ENCODE peak calls at places on chromosomes 5 and 9, in seven cellular contexts. One of them, this sample, is unnamed.

GRCh38 chr5:101429241-101429640 is 526.2 kb upstream of the ST8SIA4 start:
- DNase-seq in GM23248: peak; percentile 75
- DNase-seq in OCI-LY7: no peak
- DNase-seq in fibroblast of villous mesenchyme: peak; percentile 5
- DNase-seq in heart left ventricle: no peak
- DNase-seq in AG04450: peak; percentile 8
- DNase-seq in neuronal stem cell: no peak
- DNase-seq in this sample: peak; percentile 69

GRCh38 chr9:128636556-128637530 is 19.8 kb downstream of the DYNC2I2 start:
- DNase-seq in fibroblast of villous mesenchyme: no peak
- DNase-seq in heart left ventricle: no peak
- DNase-seq in OCI-LY7: no peak
- DNase-seq in AG04450: no peak
- DNase-seq in neuronal stem cell: no peak
- DNase-seq in GM23248: no peak
- DNase-seq in this sample: no peak

GRCh38 chr5:139155333-139155732 is 42.8 kb downstream of the SIL1 start:
- DNase-seq in heart left ventricle: no peak
- DNase-seq in GM23248: no peak
- DNase-seq in AG04450: no peak
- DNase-seq in neuronal stem cell: no peak
- DNase-seq in fibroblast of villous mesenchyme: no peak
- DNase-seq in OCI-LY7: no peak
- DNase-seq in this sample: no peak

GRCh38 chr5:32711693-32712462 is 757 bp downstream of the NPR3 start:
- DNase-seq in heart left ventricle: peak; percentile 48
- DNase-seq in OCI-LY7: no peak
- DNase-seq in neuronal stem cell: peak; percentile 32
- DNase-seq in GM23248: peak; percentile 85
- DNase-seq in fibroblast of villous mesenchyme: peak; percentile 24
- DNase-seq in AG04450: no peak
- DNase-seq in this sample: no peak

GRCh38 chr9:115524467-115525059 is 406.6 kb upstream of the TNC start:
- DNase-seq in fibroblast of villous mesenchyme: peak; percentile 82
- DNase-seq in AG04450: peak; percentile 55
- DNase-seq in neuronal stem cell: peak; percentile 68
- DNase-seq in GM23248: peak; percentile 73
- DNase-seq in heart left ventricle: no peak
- DNase-seq in OCI-LY7: peak; percentile 27
- DNase-seq in this sample: peak; percentile 14

GRCh38 chr5:170110403-170111087 is 4.8 kb downstream of the FOXI1 start:
- DNase-seq in OCI-LY7: no peak
- DNase-seq in AG04450: no peak
- DNase-seq in heart left ventricle: no peak
- DNase-seq in GM23248: no peak
- DNase-seq in fibroblast of villous mesenchyme: no peak
- DNase-seq in neuronal stem cell: no peak
- DNase-seq in this sample: no peak

GRCh38 chr5:141845371-141845821 is 32.8 kb downstream of the PCDH1 start:
- DNase-seq in AG04450: no peak
- DNase-seq in OCI-LY7: peak; percentile 74
- DNase-seq in neuronal stem cell: no peak
- DNase-seq in GM23248: peak; percentile 20
- DNase-seq in heart left ventricle: no peak
- DNase-seq in fibroblast of villous mesenchyme: no peak
- DNase-seq in this sample: no peak

GRCh38 chr5:115947260-115947659 is 15.0 kb upstream of the LVRN start:
- DNase-seq in GM23248: peak; percentile 84
- DNase-seq in fibroblast of villous mesenchyme: no peak
- DNase-seq in heart left ventricle: no peak
- DNase-seq in AG04450: no peak
- DNase-seq in neuronal stem cell: no peak
- DNase-seq in OCI-LY7: no peak
- DNase-seq in this sample: no peak

GRCh38 chr5:122154910-122155309 is 25.6 kb downstream of the ZNF474 start:
- DNase-seq in OCI-LY7: no peak
- DNase-seq in GM23248: peak; percentile 90
- DNase-seq in heart left ventricle: no peak
- DNase-seq in AG04450: peak; percentile 37
- DNase-seq in neuronal stem cell: no peak
- DNase-seq in fibroblast of villous mesenchyme: peak; percentile 90
- DNase-seq in this sample: no peak

GRCh38 chr9:88730780-88731179 is 195.8 kb downstream of the NXNL2 start:
- DNase-seq in OCI-LY7: no peak
- DNase-seq in GM23248: no peak
- DNase-seq in neuronal stem cell: no peak
- DNase-seq in fibroblast of villous mesenchyme: no peak
- DNase-seq in AG04450: no peak
- DNase-seq in heart left ventricle: no peak
- DNase-seq in this sample: no peak

GRCh38 chr5:30607301-30607700 is 586.2 kb upstream of the CDH6 start:
- DNase-seq in OCI-LY7: no peak
- DNase-seq in AG04450: no peak
- DNase-seq in heart left ventricle: no peak
- DNase-seq in fibroblast of villous mesenchyme: no peak
- DNase-seq in GM23248: no peak
- DNase-seq in neuronal stem cell: no peak
- DNase-seq in this sample: no peak

GRCh38 chr5:76831108-76831447 is 12.2 kb downstream of the F2RL1 start:
- DNase-seq in neuronal stem cell: no peak
- DNase-seq in fibroblast of villous mesenchyme: peak; percentile 42
- DNase-seq in AG04450: no peak
- DNase-seq in GM23248: peak; percentile 51
- DNase-seq in OCI-LY7: no peak
- DNase-seq in heart left ventricle: no peak
- DNase-seq in this sample: peak; percentile 59

GRCh38 chr5:76617229-76617628 is 6.0 kb downstream of the F2RL2 start:
- DNase-seq in GM23248: no peak
- DNase-seq in heart left ventricle: no peak
- DNase-seq in neuronal stem cell: no peak
- DNase-seq in AG04450: no peak
- DNase-seq in OCI-LY7: no peak
- DNase-seq in fibroblast of villous mesenchyme: no peak
- DNase-seq in this sample: no peak

GRCh38 chr5:178602752-178603151 is 12.6 kb upstream of the COL23A1 start:
- DNase-seq in neuronal stem cell: no peak
- DNase-seq in fibroblast of villous mesenchyme: peak; percentile 25
- DNase-seq in heart left ventricle: no peak
- DNase-seq in GM23248: peak; percentile 35
- DNase-seq in OCI-LY7: no peak
- DNase-seq in AG04450: no peak
- DNase-seq in this sample: no peak

GRCh38 chr5:158642852-158643251 is 456.9 kb downstream of the EBF1 start:
- DNase-seq in heart left ventricle: peak; percentile 64
- DNase-seq in AG04450: no peak
- DNase-seq in GM23248: no peak
- DNase-seq in OCI-LY7: no peak
- DNase-seq in neuronal stem cell: no peak
- DNase-seq in fibroblast of villous mesenchyme: peak; percentile 6
- DNase-seq in this sample: no peak

GRCh38 chr9:131728961-131729360 is 10.9 kb downstream of the RAPGEF1 start:
- DNase-seq in heart left ventricle: no peak
- DNase-seq in OCI-LY7: peak; percentile 90
- DNase-seq in GM23248: no peak
- DNase-seq in fibroblast of villous mesenchyme: no peak
- DNase-seq in AG04450: no peak
- DNase-seq in neuronal stem cell: no peak
- DNase-seq in this sample: no peak

GRCh38 chr5:79301046-79301712 is 65.2 kb downstream of the JMY start:
- DNase-seq in GM23248: peak; percentile 26
- DNase-seq in OCI-LY7: no peak
- DNase-seq in AG04450: peak; percentile 49
- DNase-seq in neuronal stem cell: no peak
- DNase-seq in heart left ventricle: no peak
- DNase-seq in fibroblast of villous mesenchyme: peak; percentile 52
- DNase-seq in this sample: peak; percentile 28

GRCh38 chr5:180816608-180817534 is 14.3 kb upstream of the MGAT1 start:
- DNase-seq in heart left ventricle: peak; percentile 75
- DNase-seq in GM23248: no peak
- DNase-seq in fibroblast of villous mesenchyme: peak; percentile 69
- DNase-seq in OCI-LY7: no peak
- DNase-seq in neuronal stem cell: no peak
- DNase-seq in AG04450: no peak
- DNase-seq in this sample: no peak

GRCh38 chr9:5886114-5886939 is 4.4 kb upstream of the MLANA start:
- DNase-seq in GM23248: peak; percentile 74
- DNase-seq in fibroblast of villous mesenchyme: peak; percentile 72
- DNase-seq in OCI-LY7: peak; percentile 75
- DNase-seq in heart left ventricle: peak; percentile 72
- DNase-seq in neuronal stem cell: peak; percentile 71
- DNase-seq in AG04450: peak; percentile 23
- DNase-seq in this sample: no peak

GRCh38 chr5:27706832-27707231 is 668.4 kb upstream of the CDH9 start:
- DNase-seq in neuronal stem cell: no peak
- DNase-seq in fibroblast of villous mesenchyme: no peak
- DNase-seq in GM23248: no peak
- DNase-seq in AG04450: no peak
- DNase-seq in OCI-LY7: no peak
- DNase-seq in heart left ventricle: no peak
- DNase-seq in this sample: no peak

GRCh38 chr5:121940741-121941140 is 21.0 kb upstream of the SRFBP1 start:
- DNase-seq in GM23248: no peak
- DNase-seq in neuronal stem cell: no peak
- DNase-seq in heart left ventricle: no peak
- DNase-seq in AG04450: no peak
- DNase-seq in fibroblast of villous mesenchyme: no peak
- DNase-seq in OCI-LY7: no peak
- DNase-seq in this sample: no peak

GRCh38 chr5:446066-446725 is 3.2 kb downstream of the EXOC3 start:
- DNase-seq in GM23248: no peak
- DNase-seq in heart left ventricle: no peak
- DNase-seq in neuronal stem cell: no peak
- DNase-seq in fibroblast of villous mesenchyme: no peak
- DNase-seq in OCI-LY7: no peak
- DNase-seq in AG04450: no peak
- DNase-seq in this sample: no peak

GRCh38 chr5:150779397-150780179 is 1.0 kb downstream of the SMIM3 start:
- DNase-seq in neuronal stem cell: no peak
- DNase-seq in fibroblast of villous mesenchyme: peak; percentile 78
- DNase-seq in OCI-LY7: no peak
- DNase-seq in AG04450: no peak
- DNase-seq in GM23248: peak; percentile 53
- DNase-seq in heart left ventricle: no peak
- DNase-seq in this sample: no peak

GRCh38 chr9:93984860-93985259 is 29.7 kb upstream of the BARX1 start:
- DNase-seq in neuronal stem cell: no peak
- DNase-seq in fibroblast of villous mesenchyme: no peak
- DNase-seq in AG04450: no peak
- DNase-seq in OCI-LY7: no peak
- DNase-seq in heart left ventricle: no peak
- DNase-seq in GM23248: no peak
- DNase-seq in this sample: no peak

GRCh38 chr9:96186601-96187011 is 115.4 kb downstream of the HSD17B3 start:
- DNase-seq in AG04450: no peak
- DNase-seq in OCI-LY7: no peak
- DNase-seq in fibroblast of villous mesenchyme: peak; percentile 36
- DNase-seq in heart left ventricle: no peak
- DNase-seq in neuronal stem cell: peak; percentile 61
- DNase-seq in GM23248: no peak
- DNase-seq in this sample: no peak

GRCh38 chr5:167305591-167306213 is 985.7 kb upstream of the WWC1 start:
- DNase-seq in heart left ventricle: no peak
- DNase-seq in GM23248: no peak
- DNase-seq in fibroblast of villous mesenchyme: no peak
- DNase-seq in OCI-LY7: no peak
- DNase-seq in neuronal stem cell: no peak
- DNase-seq in AG04450: no peak
- DNase-seq in this sample: no peak
- H3K4me3 ChIP-seq in heart left ventricle: no peak overlapping the region
- H3K4me3 ChIP-seq in GM23248: no peak overlapping the region
- H3K4me3 ChIP-seq in fibroblast of villous mesenchyme: no peak overlapping the region
- H3K4me3 ChIP-seq in OCI-LY7: no peak overlapping the region
- H3K4me3 ChIP-seq in neuronal stem cell: no peak overlapping the region
- H3K4me3 ChIP-seq in AG04450: no peak overlapping the region
- H3K4me3 ChIP-seq in this sample: no peak overlapping the region

GRCh38 chr9:123362856-123363255 is 6.9 kb downstream of the CRB2 start:
- DNase-seq in AG04450: no peak
- DNase-seq in heart left ventricle: no peak
- DNase-seq in fibroblast of villous mesenchyme: no peak
- DNase-seq in GM23248: no peak
- DNase-seq in neuronal stem cell: no peak
- DNase-seq in OCI-LY7: no peak
- DNase-seq in this sample: no peak
- H3K4me3 ChIP-seq in AG04450: no peak overlapping the region
- H3K4me3 ChIP-seq in heart left ventricle: no peak overlapping the region
- H3K4me3 ChIP-seq in fibroblast of villous mesenchyme: no peak overlapping the region
- H3K4me3 ChIP-seq in GM23248: no peak overlapping the region
- H3K4me3 ChIP-seq in neuronal stem cell: no peak overlapping the region
- H3K4me3 ChIP-seq in OCI-LY7: no peak overlapping the region
- H3K4me3 ChIP-seq in this sample: no peak overlapping the region

DNA sequence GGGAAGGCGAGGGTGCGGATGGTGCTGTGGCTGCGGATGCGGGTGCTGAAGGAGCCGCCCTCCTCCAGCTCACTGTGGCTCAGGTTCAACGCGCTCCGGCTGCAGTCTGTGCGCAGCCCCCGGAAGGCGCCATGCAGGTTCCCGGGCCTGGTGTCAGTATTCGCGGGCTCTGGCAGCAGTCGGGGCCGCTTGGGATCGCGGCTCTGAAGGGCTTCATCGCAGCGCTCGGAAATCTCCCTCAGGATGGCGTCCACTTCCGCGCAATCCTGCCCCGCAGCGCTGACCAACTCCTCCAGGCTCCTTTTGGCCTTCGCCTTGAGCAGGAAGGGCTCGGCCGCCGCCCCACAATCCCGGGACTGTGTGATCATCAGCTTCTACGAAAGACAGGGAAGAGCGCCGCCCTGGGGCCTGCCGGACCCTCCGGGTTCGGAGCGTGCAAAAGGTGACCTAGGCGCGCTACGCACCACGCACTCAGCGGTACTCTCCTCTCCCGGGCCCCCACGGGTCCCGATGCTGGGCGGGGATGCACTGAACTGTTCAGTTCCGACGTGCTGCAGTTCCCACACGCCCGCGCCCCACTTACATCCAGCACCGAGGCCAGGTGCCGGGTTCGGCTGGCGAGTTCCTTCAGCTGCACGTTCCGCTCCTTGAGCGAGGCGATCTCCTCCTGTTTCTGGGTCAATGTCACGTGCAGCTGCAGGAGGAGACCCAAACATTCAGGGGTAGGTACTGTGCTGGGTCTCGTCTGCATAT is 6.5 kb downstream of the MCIDAS start:
- DNase-seq in AG04450: no peak
- DNase-seq in fibroblast of villous mesenchyme: peak; percentile 22
- DNase-seq in neuronal stem cell: no peak
- DNase-seq in heart left ventricle: no peak
- DNase-seq in OCI-LY7: no peak
- DNase-seq in GM23248: peak; percentile 58
- DNase-seq in this sample: no peak
- H3K4me3 ChIP-seq in AG04450: no peak overlapping the region
- H3K4me3 ChIP-seq in fibroblast of villous mesenchyme: peak overlapping the region; percentile 30
- H3K4me3 ChIP-seq in neuronal stem cell: peak overlapping the region; percentile 75
- H3K4me3 ChIP-seq in heart left ventricle: peak overlapping the region; percentile 33
- H3K4me3 ChIP-seq in OCI-LY7: no peak overlapping the region
- H3K4me3 ChIP-seq in GM23248: peak overlapping the region; percentile 62
- H3K4me3 ChIP-seq in this sample: no peak overlapping the region

DNA sequence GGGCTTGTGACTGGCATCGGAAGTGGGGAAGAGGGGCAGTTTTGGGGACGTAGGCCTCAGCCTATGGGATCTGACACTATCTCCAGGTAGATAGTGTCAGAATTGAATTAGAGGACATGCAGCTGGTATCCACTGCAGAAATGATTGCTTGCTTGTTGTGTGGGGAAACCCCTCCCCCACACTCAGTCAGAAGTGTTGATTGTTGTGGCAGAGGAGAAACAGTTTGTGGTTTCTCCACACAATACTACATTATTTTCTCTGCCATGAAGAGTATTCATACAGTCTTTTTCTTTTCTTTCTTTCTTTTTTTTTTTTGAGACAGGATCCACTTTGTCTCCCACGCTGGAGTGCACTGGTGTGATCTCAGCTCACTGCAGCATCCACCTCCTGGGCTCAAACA is 113.9 kb downstream of the ARRDC3 start:
- DNase-seq in GM23248: no peak
- DNase-seq in heart left ventricle: no peak
- DNase-seq in OCI-LY7: no peak
- DNase-seq in fibroblast of villous mesenchyme: no peak
- DNase-seq in AG04450: no peak
- DNase-seq in neuronal stem cell: no peak
- DNase-seq in this sample: no peak
- H3K4me3 ChIP-seq in GM23248: no peak overlapping the region
- H3K4me3 ChIP-seq in heart left ventricle: no peak overlapping the region
- H3K4me3 ChIP-seq in OCI-LY7: no peak overlapping the region
- H3K4me3 ChIP-seq in fibroblast of villous mesenchyme: no peak overlapping the region
- H3K4me3 ChIP-seq in AG04450: no peak overlapping the region
- H3K4me3 ChIP-seq in neuronal stem cell: no peak overlapping the region
- H3K4me3 ChIP-seq in this sample: no peak overlapping the region

This sample was measured in BJ.